ENCODE peak calls at places on chromosomes 1 and 21, in four cellular contexts. One of them, this sample, is unnamed.

GRCh38 chr1:226365831-226366231 is 42.1 kb downstream of the PARP1 start:
- DNase-seq in mammary epithelial cell: no peak
- DNase-seq in GM12864: no peak
- DNase-seq in HFF-Myc: no peak
- DNase-seq in this sample: peak

GRCh38 chr21:25961042-25961441 is 209.5 kb downstream of the APP start:
- DNase-seq in HFF-Myc: no peak
- DNase-seq in mammary epithelial cell: no peak
- DNase-seq in GM12864: no peak
- DNase-seq in this sample: no peak

GRCh38 chr1:79128726-79129125 is 122.2 kb upstream of the ADGRL4 start:
- DNase-seq in GM12864: no peak
- DNase-seq in HFF-Myc: peak
- DNase-seq in mammary epithelial cell: peak
- DNase-seq in this sample: peak

GRCh38 chr1:196385109-196385508 is 223.1 kb downstream of the KCNT2 start:
- DNase-seq in HFF-Myc: no peak
- DNase-seq in GM12864: no peak
- DNase-seq in mammary epithelial cell: no peak
- DNase-seq in this sample: no peak

GRCh38 chr1:53070621-53071020 is 8.6 kb downstream of the PODN start:
- DNase-seq in GM12864: no peak
- DNase-seq in mammary epithelial cell: no peak
- DNase-seq in HFF-Myc: no peak
- DNase-seq in this sample: no peak

GRCh38 chr1:37995773-37996379 is 6.1 kb upstream of the SF3A3 start:
- DNase-seq in HFF-Myc: peak
- DNase-seq in GM12864: no peak
- DNase-seq in mammary epithelial cell: no peak
- DNase-seq in this sample: peak

GRCh38 chr1:172497230-172497629 is 35.7 kb upstream of the SUCO start:
- DNase-seq in HFF-Myc: no peak
- DNase-seq in mammary epithelial cell: peak
- DNase-seq in GM12864: no peak
- DNase-seq in this sample: no peak

GRCh38 chr1:243729956-243730355 is 120.1 kb downstream of the AKT3 start:
- DNase-seq in HFF-Myc: no peak
- DNase-seq in mammary epithelial cell: no peak
- DNase-seq in GM12864: no peak
- DNase-seq in this sample: no peak

GRCh38 chr1:51744506-51745303 is 127.8 kb downstream of the OSBPL9 start:
- DNase-seq in HFF-Myc: no peak
- DNase-seq in mammary epithelial cell: no peak
- DNase-seq in GM12864: no peak
- DNase-seq in this sample: no peak

GRCh38 chr1:79293611-79294010 is 287.1 kb upstream of the ADGRL4 start:
- DNase-seq in mammary epithelial cell: peak
- DNase-seq in GM12864: no peak
- DNase-seq in HFF-Myc: no peak
- DNase-seq in this sample: peak

GRCh38 chr21:45277101-45278045 is 10.3 kb downstream of the POFUT2 start:
- DNase-seq in mammary epithelial cell: no peak
- DNase-seq in HFF-Myc: no peak
- DNase-seq in GM12864: no peak
- DNase-seq in this sample: no peak

GRCh38 chr1:125065092-125065820 is 3880.5 kb downstream of the SRGAP2C start:
- DNase-seq in mammary epithelial cell: no peak
- DNase-seq in HFF-Myc: no peak
- DNase-seq in GM12864: no peak
- DNase-seq in this sample: no peak

GRCh38 chr1:181588631-181589030 is 105.3 kb downstream of the CACNA1E start:
- DNase-seq in GM12864: no peak
- DNase-seq in HFF-Myc: no peak
- DNase-seq in mammary epithelial cell: peak
- DNase-seq in this sample: no peak

GRCh38 chr21:43653626-43654025 is 5.7 kb downstream of the HSF2BP start:
- DNase-seq in GM12864: no peak
- DNase-seq in mammary epithelial cell: no peak
- DNase-seq in HFF-Myc: no peak
- DNase-seq in this sample: no peak

GRCh38 chr1:218750216-218750970 is 405.3 kb downstream of the TGFB2 start:
- DNase-seq in HFF-Myc: no peak
- DNase-seq in GM12864: no peak
- DNase-seq in mammary epithelial cell: no peak
- DNase-seq in this sample: no peak

GRCh38 chr1:77579547-77579946 is 102.9 kb downstream of the ZZZ3 start:
- DNase-seq in GM12864: no peak
- DNase-seq in HFF-Myc: no peak
- DNase-seq in mammary epithelial cell: no peak
- DNase-seq in this sample: no peak

GRCh38 chr1:171257207-171258052 is 9.1 kb downstream of the FMO1 start:
- DNase-seq in mammary epithelial cell: peak
- DNase-seq in GM12864: no peak
- DNase-seq in HFF-Myc: peak
- DNase-seq in this sample: peak

GRCh38 chr1:10561497-10561896 is 86.7 kb downstream of the PEX14 start:
- DNase-seq in mammary epithelial cell: peak
- DNase-seq in HFF-Myc: no peak
- DNase-seq in GM12864: no peak
- DNase-seq in this sample: peak

GRCh38 chr21:45018131-45019075 is 56.0 kb upstream of the ADARB1 start:
- DNase-seq in GM12864: no peak
- DNase-seq in HFF-Myc: no peak
- DNase-seq in mammary epithelial cell: no peak
- DNase-seq in this sample: no peak

GRCh38 chr21:35171385-35171784 is 122.3 kb upstream of the RUNX1 start:
- DNase-seq in HFF-Myc: no peak
- DNase-seq in GM12864: no peak
- DNase-seq in mammary epithelial cell: no peak
- DNase-seq in this sample: no peak

GRCh38 chr1:21668232-21669032 is 725 bp downstream of the RAP1GAP start:
- DNase-seq in mammary epithelial cell: no peak
- DNase-seq in GM12864: no peak
- DNase-seq in HFF-Myc: no peak
- DNase-seq in this sample: no peak

GRCh38 chr1:24411963-24412362 is 1.6 kb downstream of the STPG1 start:
- DNase-seq in HFF-Myc: no peak
- DNase-seq in mammary epithelial cell: peak
- DNase-seq in GM12864: no peak
- DNase-seq in this sample: no peak

GRCh38 chr1:22290611-22291010 is 147.7 kb upstream of the WNT4 start:
- DNase-seq in HFF-Myc: no peak
- DNase-seq in GM12864: no peak
- DNase-seq in mammary epithelial cell: no peak
- DNase-seq in this sample: no peak

GRCh38 chr1:200039849-200040479 is 12.5 kb downstream of the NR5A2 start:
- DNase-seq in mammary epithelial cell: no peak
- DNase-seq in HFF-Myc: no peak
- DNase-seq in GM12864: no peak
- DNase-seq in this sample: no peak

GRCh38 chr1:200040516-200041138 is 13.1 kb downstream of the NR5A2 start:
- DNase-seq in GM12864: no peak
- DNase-seq in HFF-Myc: no peak
- DNase-seq in mammary epithelial cell: no peak
- DNase-seq in this sample: no peak

GRCh38 chr1:200042437-200043329 is 15.2 kb downstream of the NR5A2 start:
- DNase-seq in GM12864: no peak
- DNase-seq in mammary epithelial cell: no peak
- DNase-seq in HFF-Myc: no peak
- DNase-seq in this sample: no peak

GRCh38 chr1:200042119-200042436 is 14.6 kb downstream of the NR5A2 start:
- DNase-seq in GM12864: no peak
- DNase-seq in HFF-Myc: no peak
- DNase-seq in mammary epithelial cell: no peak
- DNase-seq in this sample: no peak

DNA sequence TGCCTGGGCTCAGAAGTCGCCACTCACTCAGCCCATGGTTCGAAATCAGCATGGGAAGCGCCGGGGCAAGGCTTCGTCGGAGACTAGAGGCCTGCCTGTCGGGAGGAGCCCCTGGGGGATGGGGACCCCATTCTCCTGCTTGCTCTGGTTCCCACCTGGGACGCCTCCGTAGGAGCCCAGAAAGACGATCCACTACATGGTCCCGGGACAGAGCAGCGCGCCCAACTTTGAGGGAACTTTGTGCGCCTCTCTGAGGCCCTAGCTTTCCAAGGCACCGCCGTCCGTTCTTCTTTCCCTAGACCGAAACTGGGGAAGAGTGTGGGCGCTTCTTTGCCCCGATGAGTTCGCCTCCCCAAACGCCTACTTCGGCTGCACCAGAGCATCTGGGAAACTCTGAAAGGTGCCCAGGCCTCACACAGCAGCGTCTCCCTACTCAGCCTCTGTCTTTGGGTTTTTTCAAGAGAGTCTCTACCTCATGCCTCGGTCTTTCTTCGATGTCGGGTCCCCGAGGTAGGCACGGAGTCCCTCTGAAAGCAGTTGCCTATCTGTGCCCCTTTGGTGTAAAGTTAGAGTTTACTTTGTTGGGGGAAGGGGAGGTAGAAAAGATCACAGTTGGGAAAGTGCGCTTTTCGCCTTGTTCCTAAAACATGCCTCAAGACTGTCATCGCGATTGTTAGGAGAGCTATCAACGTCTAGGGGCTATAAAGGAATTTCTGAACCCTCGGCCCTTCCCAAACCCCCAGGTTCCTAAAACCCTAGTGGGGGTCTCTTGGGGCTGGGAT is 14.0 kb downstream of the NR5A2 start:
- DNase-seq in GM12864: no peak
- DNase-seq in mammary epithelial cell: no peak
- DNase-seq in HFF-Myc: no peak
- DNase-seq in this sample: no peak
- H3K4me3 ChIP-seq in GM12864: no peak
- H3K4me3 ChIP-seq in mammary epithelial cell: no peak
- H3K4me3 ChIP-seq in HFF-Myc: no peak
- H3K4me3 ChIP-seq in this sample: no peak

GRCh38 chr1:228083871-228084278 is 1.4 kb downstream of the ARF1 start:
- DNase-seq in HFF-Myc: no peak
- DNase-seq in mammary epithelial cell: no peak
- DNase-seq in GM12864: no peak
- DNase-seq in this sample: no peak

GRCh38 chr1:228082975-228083870 is 715 bp downstream of the ARF1 start:
- DNase-seq in GM12864: no peak
- DNase-seq in HFF-Myc: no peak
- DNase-seq in mammary epithelial cell: no peak
- DNase-seq in this sample: no peak

GRCh38 chr1:228085287-228085926 is 2.9 kb downstream of the ARF1 start:
- DNase-seq in GM12864: no peak
- DNase-seq in mammary epithelial cell: peak
- DNase-seq in HFF-Myc: no peak
- DNase-seq in this sample: peak

GRCh38 chr1:228084325-228084724 is 1.8 kb downstream of the ARF1 start:
- DNase-seq in HFF-Myc: no peak
- DNase-seq in GM12864: no peak
- DNase-seq in mammary epithelial cell: peak
- DNase-seq in this sample: peak

GRCh38 chr1:228084797-228085196 is 2.3 kb downstream of the ARF1 start:
- DNase-seq in GM12864: no peak
- DNase-seq in HFF-Myc: no peak
- DNase-seq in mammary epithelial cell: no peak
- DNase-seq in this sample: no peak
- H3K4me3 ChIP-seq in GM12864: peak
- H3K4me3 ChIP-seq in HFF-Myc: peak
- H3K4me3 ChIP-seq in mammary epithelial cell: peak
- H3K4me3 ChIP-seq in this sample: peak

DNA sequence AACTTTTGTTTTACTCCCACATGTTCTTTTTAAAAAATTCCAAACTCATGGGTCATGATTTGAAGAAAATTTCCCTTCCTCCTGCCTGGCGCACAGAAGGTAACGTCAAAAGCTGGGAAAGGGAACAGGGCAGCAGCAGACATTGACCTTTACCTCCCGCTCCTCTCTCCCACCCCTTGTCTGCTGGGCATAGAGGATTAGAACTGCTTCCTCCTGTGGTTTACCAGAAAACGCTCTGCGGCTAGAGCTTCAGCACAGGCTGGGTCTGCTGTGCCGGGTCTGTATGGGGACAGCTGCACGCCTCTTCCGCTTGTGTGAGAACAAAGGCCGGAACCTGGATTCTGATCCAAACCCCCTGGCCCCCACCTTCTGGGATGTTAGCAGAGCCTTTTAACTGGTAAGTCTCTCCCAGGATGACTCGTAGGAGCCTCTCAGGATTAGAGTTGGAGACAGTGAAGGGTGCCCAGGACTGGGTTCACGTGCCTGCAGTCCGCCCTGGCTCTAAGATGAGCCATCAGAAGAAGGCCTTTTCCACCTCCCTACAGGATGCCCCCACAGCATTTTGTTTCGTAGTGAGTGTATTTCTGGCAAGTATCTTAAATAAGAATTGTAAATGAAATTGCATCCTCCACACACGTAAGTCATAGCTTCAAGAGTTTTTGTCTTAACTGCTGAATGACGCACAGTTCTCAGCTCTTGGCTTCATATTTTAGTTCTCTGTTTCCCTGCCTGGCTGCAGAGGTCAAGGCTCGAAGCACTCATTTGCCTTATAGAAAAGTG is 5.2 kb downstream of the H6PD start:
- DNase-seq in HFF-Myc: peak
- DNase-seq in GM12864: no peak
- DNase-seq in mammary epithelial cell: peak
- DNase-seq in this sample: peak
- H3K4me3 ChIP-seq in HFF-Myc: no peak
- H3K4me3 ChIP-seq in GM12864: no peak
- H3K4me3 ChIP-seq in mammary epithelial cell: no peak
- H3K4me3 ChIP-seq in this sample: peak

GRCh38 chr1:88773540-88774150 is 89.6 kb downstream of the PKN2 start:
- DNase-seq in HFF-Myc: peak
- DNase-seq in GM12864: no peak
- DNase-seq in mammary epithelial cell: peak
- DNase-seq in this sample: peak

GRCh38 chr1:88779880-88780279 is 95.8 kb downstream of the PKN2 start:
- DNase-seq in mammary epithelial cell: no peak
- DNase-seq in GM12864: no peak
- DNase-seq in HFF-Myc: no peak
- DNase-seq in this sample: no peak

GRCh38 chr1:88780485-88780884 is 96.4 kb downstream of the PKN2 start:
- DNase-seq in GM12864: no peak
- DNase-seq in HFF-Myc: no peak
- DNase-seq in mammary epithelial cell: no peak
- DNase-seq in this sample: no peak

GRCh38 chr1:88774151-88774556 is 90.1 kb downstream of the PKN2 start:
- DNase-seq in HFF-Myc: no peak
- DNase-seq in mammary epithelial cell: peak
- DNase-seq in GM12864: no peak
- DNase-seq in this sample: no peak

DNA sequence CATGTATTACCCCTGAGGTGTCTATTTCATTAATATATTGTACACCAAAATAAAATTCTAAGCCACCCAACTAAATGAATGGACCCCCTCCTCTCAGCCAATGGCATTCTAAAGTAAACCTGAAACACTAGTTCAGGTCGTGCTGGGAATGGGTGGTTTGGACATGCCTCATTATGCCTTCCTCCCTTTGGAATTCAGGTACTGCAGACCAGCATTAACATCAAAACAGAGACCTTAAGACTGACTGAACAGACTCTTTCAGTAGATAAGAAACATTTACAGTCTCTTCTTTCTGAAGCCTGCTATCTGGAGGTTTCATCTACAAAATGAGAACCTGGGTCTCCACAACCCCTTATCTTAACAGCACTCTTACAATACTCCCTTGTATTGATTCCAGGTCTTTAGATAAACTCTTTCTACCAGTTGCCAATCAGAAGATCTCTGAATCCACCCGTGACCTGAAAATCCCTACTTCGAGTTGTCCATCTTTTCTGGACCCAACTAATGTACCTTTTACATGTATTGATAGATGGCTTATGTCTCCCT is 93.6 kb downstream of the PKN2 start:
- DNase-seq in HFF-Myc: no peak
- DNase-seq in GM12864: no peak
- DNase-seq in mammary epithelial cell: no peak
- DNase-seq in this sample: no peak
- H3K4me3 ChIP-seq in HFF-Myc: no peak
- H3K4me3 ChIP-seq in GM12864: no peak
- H3K4me3 ChIP-seq in mammary epithelial cell: no peak
- H3K4me3 ChIP-seq in this sample: no peak